ENCODE peak calls at places on chromosome 3, in seven cellular contexts. X is fibroblast of mammary gland; E is transverse colon; Q is cardiac muscle cell; C is CD8-positive, alpha-beta T cell; O is fibroblast of villous mesenchyme; F is HFF-Myc. B is an unnamed sample.

GRCh38 chr3:192867645-192868044 is 50.0 kb downstream of the MB21D2 start:
- DNase-seq in X (no peak), E (no peak), Q (peak), C (no peak), O (no peak), F (no peak), B (no peak)

GRCh38 chr3:4987374-4988296 is 8.4 kb downstream of the BHLHE40 start:
- DNase-seq in X (no peak), E (no peak), Q (no peak), C (no peak), O (no peak), F (no peak), B (no peak)

GRCh38 chr3:184795493-184796198 is 16.3 kb upstream of the VPS8 start:
- DNase-seq in X (no peak), E (no peak), Q (no peak), C (no peak), O (no peak), F (no peak), B (no peak)

GRCh38 chr3:142574665-142575064 is 3.9 kb downstream of the ATR start:
- DNase-seq in X (no peak), E (no peak), Q (no peak), C (no peak), O (no peak), F (no peak), B (no peak)

GRCh38 chr3:88150371-88150770 is 612 bp downstream of the C3orf38 start:
- DNase-seq in X (peak), E (no peak), Q (peak), C (no peak), O (peak), F (no peak), B (peak)

GRCh38 chr3:194691481-194692281 is 6.0 kb downstream of the FAM43A start:
- DNase-seq in X (peak), E (no peak), Q (no peak), C (no peak), O (no peak), F (no peak), B (no peak)

GRCh38 chr3:139219463-139219862 is 124.4 kb upstream of the MRPS22 start:
- DNase-seq in X (no peak), E (no peak), Q (no peak), C (no peak), O (no peak), F (no peak), B (no peak)

GRCh38 chr3:126937533-126938432 is 45.1 kb upstream of the PLXNA1 start:
- DNase-seq in X (peak), E (no peak), Q (no peak), C (no peak), O (peak), F (no peak), B (no peak)

GRCh38 chr3:197942956-197943556 is 6.9 kb upstream of the RPL35A start:
- DNase-seq in X (peak), E (no peak), Q (peak), C (no peak), O (peak), F (peak), B (peak)

GRCh38 chr3:114080201-114080600 is 23.7 kb downstream of the QTRT2 start:
- DNase-seq in X (no peak), E (no peak), Q (no peak), C (no peak), O (no peak), F (no peak), B (no peak)

GRCh38 chr3:116473602-116474001 is 28.3 kb upstream of the LSAMP start:
- DNase-seq in X (no peak), E (no peak), Q (no peak), C (no peak), O (no peak), F (no peak), B (peak)

GRCh38 chr3:30273304-30274072 is 332.9 kb upstream of the TGFBR2 start:
- DNase-seq in X (peak), E (no peak), Q (peak), C (no peak), O (peak), F (no peak), B (no peak)

GRCh38 chr3:144272715-144273114 is 301.1 kb downstream of the DIPK2A start:
- DNase-seq in X (no peak), E (no peak), Q (no peak), C (no peak), O (no peak), F (no peak), B (no peak)

GRCh38 chr3:164460851-164461250 is 617.4 kb downstream of the SI start:
- DNase-seq in X (no peak), E (no peak), Q (no peak), C (no peak), O (no peak), F (no peak), B (peak)

GRCh38 chr3:52524752-52525661 is 8.7 kb downstream of the NT5DC2 start:
- DNase-seq in X (no peak), E (no peak), Q (no peak), C (no peak), O (peak), F (no peak), B (no peak)

GRCh38 chr3:49017978-49018706 is at the start of gene DALRD3:
- DNase-seq in X (peak), E (peak), Q (peak), C (peak), O (peak), F (no peak), B (peak)

GRCh38 chr3:62757045-62757444 is 118.2 kb downstream of the CADPS start:
- DNase-seq in X (no peak), E (no peak), Q (no peak), C (no peak), O (no peak), F (no peak), B (no peak)

GRCh38 chr3:169091196-169091595 is 572.3 kb downstream of the MECOM start:
- DNase-seq in X (peak), E (no peak), Q (peak), C (no peak), O (peak), F (peak), B (peak)

GRCh38 chr3:186002884-186003472 is 65.2 kb upstream of the TRA2B start:
- DNase-seq in X (peak), E (no peak), Q (peak), C (no peak), O (peak), F (peak), B (peak)

GRCh38 chr3:62597481-62597880 is 224.1 kb upstream of the FEZF2 start:
- DNase-seq in X (peak), E (no peak), Q (no peak), C (no peak), O (no peak), F (peak), B (peak)

GRCh38 chr3:97579365-97579764 is 185.2 kb upstream of the ARL6 start:
- DNase-seq in X (no peak), E (no peak), Q (no peak), C (no peak), O (no peak), F (no peak), B (no peak)

GRCh38 chr3:111803123-111803593 is 55.9 kb upstream of the PHLDB2 start:
- DNase-seq in X (peak), E (peak), Q (peak), C (no peak), O (peak), F (peak), B (peak)

GRCh38 chr3:57068437-57069089 is 8.1 kb downstream of the SPATA12 start:
- DNase-seq in X (peak), E (peak), Q (peak), C (no peak), O (peak), F (peak), B (peak)

DNA sequence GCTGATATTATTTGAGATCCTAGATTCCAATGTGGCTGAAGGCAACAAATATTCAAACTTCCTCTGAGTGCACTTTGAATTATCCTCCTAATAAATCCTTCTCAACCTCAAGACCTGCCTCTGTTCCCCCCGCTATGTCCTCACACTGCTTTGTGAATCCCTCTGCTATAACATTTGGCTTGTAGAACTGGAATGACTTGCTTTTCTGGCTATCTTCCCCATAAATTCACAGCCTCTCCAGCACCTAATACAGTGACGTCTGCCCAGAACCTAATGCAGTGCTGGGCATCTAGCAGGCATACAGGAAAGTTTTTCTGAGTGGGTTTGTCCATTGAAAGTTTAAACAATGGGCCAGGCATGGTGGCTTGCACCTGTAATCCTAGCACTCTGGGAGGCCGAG is 643.9 kb upstream of the ADAMTS9 start:
- DNase-seq in X (no peak), E (no peak), Q (no peak), C (no peak), O (no peak), F (no peak), B (no peak)
- TF ChIP-seq CTCF in X (no peak), E (no peak), Q (no peak), C (no peak), O (no peak), F (no peak), B (no peak)

GRCh38 chr3:141412936-141413354 is 44.6 kb downstream of the ZBTB38 start:
- DNase-seq in X (peak), E (peak), Q (peak), C (peak), O (peak), F (no peak), B (peak)
- H3K4me3 ChIP-seq in X (no peak), E (peak), Q (no peak), C (peak), O (no peak), F (no peak), B (no peak)

GRCh38 chr3:37741644-37742043 is 120.0 kb upstream of the CTDSPL start:
- DNase-seq in X (peak), E (peak), Q (peak), C (no peak), O (peak), F (no peak), B (peak)
- TF ChIP-seq CTCF in X (peak), E (peak), Q (peak), C (no peak), O (peak), F (peak), B (peak)

GRCh38 chr3:9246196-9246595 is 3.2 kb downstream of the SRGAP3 start:
- DNase-seq in X (no peak), E (no peak), Q (no peak), C (no peak), O (no peak), F (no peak), B (no peak)

GRCh38 chr3:9250236-9250635 is 790 bp upstream of the SRGAP3 start:
- DNase-seq in X (no peak), E (no peak), Q (no peak), C (no peak), O (no peak), F (no peak), B (no peak)

GRCh38 chr3:9249273-9250192 is at the start of gene SRGAP3:
- DNase-seq in X (peak), E (peak), Q (peak), C (peak), O (peak), F (peak), B (peak)

GRCh38 chr3:9248232-9249191 is 934 bp downstream of the SRGAP3 start:
- DNase-seq in X (peak), E (peak), Q (no peak), C (no peak), O (no peak), F (no peak), B (no peak)

GRCh38 chr3:9247361-9248231 is 1.9 kb downstream of the SRGAP3 start:
- DNase-seq in X (no peak), E (no peak), Q (no peak), C (no peak), O (no peak), F (no peak), B (no peak)
- H3K4me3 ChIP-seq in X (no peak), E (no peak), Q (no peak), C (no peak), O (no peak), F (no peak), B (no peak)

GRCh38 chr3:42755681-42756578 is 17.1 kb downstream of the CCDC13 start:
- DNase-seq in X (peak), E (peak), Q (peak), C (no peak), O (peak), F (no peak), B (peak)
- TF ChIP-seq CTCF in X (peak), E (no peak), Q (peak), C (no peak), O (peak), F (peak), B (peak)